ENCODE peak calls at places on chromosome 18, in ten cellular contexts. R is HepG2; L is CD8-positive, alpha-beta T cell; D is NT2/D1; Z is GM23338; N is HCT116; I is cardiac fibroblast; T is heart right ventricle; X is AG09309; J is fibroblast of mammary gland. H is an unnamed sample.

GRCh38 chr18:48819781-48820482 is 130.8 kb downstream of the SMAD7 start:
- DNase-seq in R (no peak), L (no peak), D (no peak), Z (no peak), N (no peak), I (no peak), T (no peak), X (no peak), J (no peak), H (no peak)

GRCh38 chr18:7579176-7579922 is 12.2 kb downstream of the PTPRM start:
- DNase-seq in R (no peak), L (no peak), D (no peak), Z (no peak), N (no peak), I (no peak), T (no peak), X (no peak), J (peak; percentile 55), H (no peak)

GRCh38 chr18:44870631-44871502 is 190.2 kb downstream of the SETBP1 start:
- DNase-seq in R (no peak), L (no peak), D (no peak), Z (no peak), N (no peak), I (no peak), T (no peak), X (no peak), J (no peak), H (no peak)

GRCh38 chr18:34738173-34738894 is 28.2 kb downstream of the DTNA start:
- DNase-seq in R (peak; percentile 39), L (no peak), D (no peak), Z (no peak), N (no peak), I (peak; percentile 11), T (no peak), X (no peak), J (no peak), H (peak; percentile 14)

GRCh38 chr18:42536442-42536841 is 579.0 kb downstream of the RIT2 start:
- DNase-seq in R (no peak), L (no peak), D (no peak), Z (no peak), N (no peak), I (no peak), T (no peak), X (no peak), J (no peak), H (no peak)

GRCh38 chr18:45083456-45083855 is 402.8 kb downstream of the SETBP1 start:
- DNase-seq in R (no peak), L (no peak), D (no peak), Z (no peak), N (no peak), I (no peak), T (no peak), X (no peak), J (no peak), H (no peak)

GRCh38 chr18:23703057-23703986 is 14.1 kb downstream of the LAMA3 start:
- DNase-seq in R (peak; percentile 50), L (no peak), D (no peak), Z (peak; percentile 63), N (peak; percentile 71), I (peak; percentile 78), T (no peak), X (no peak), J (peak; percentile 82), H (peak; percentile 81)

GRCh38 chr18:62690416-62690815 is 24.9 kb upstream of the PHLPP1 start:
- DNase-seq in R (peak; percentile 15), L (no peak), D (no peak), Z (no peak), N (no peak), I (no peak), T (no peak), X (no peak), J (no peak), H (no peak)

GRCh38 chr18:10465157-10465990 is 10.9 kb downstream of the APCDD1 start:
- DNase-seq in R (no peak), L (no peak), D (no peak), Z (no peak), N (no peak), I (no peak), T (no peak), X (no peak), J (no peak), H (no peak)

GRCh38 chr18:56662902-56663301 is 11.7 kb downstream of the WDR7 start:
- DNase-seq in R (no peak), L (no peak), D (no peak), Z (no peak), N (no peak), I (no peak), T (no peak), X (no peak), J (no peak), H (no peak)

DNA sequence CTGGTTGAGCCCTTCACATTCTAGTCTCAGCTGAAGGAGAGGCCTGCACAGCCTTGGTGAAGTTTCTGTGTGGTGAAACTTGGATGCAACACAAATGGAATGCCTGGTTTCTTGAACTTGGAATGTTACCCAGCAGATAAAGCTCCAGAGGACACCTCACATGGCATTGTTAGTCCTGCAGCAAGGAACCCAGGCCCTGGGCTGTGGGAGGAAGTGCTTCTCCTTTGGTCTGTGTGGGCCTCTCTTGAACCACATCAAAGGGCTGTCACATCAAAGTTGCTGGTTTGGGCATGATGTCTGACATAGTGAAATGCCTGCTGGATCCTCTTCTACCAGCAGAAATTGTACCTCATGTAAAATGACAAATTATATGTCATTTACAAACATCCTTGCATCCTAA is 198.5 kb downstream of the FHOD3 start:
- DNase-seq in R (no peak), L (no peak), D (no peak), Z (no peak), N (no peak), I (peak; percentile 19), T (no peak), X (no peak), J (no peak), H (no peak)
- H3K4me3 ChIP-seq in R (no peak overlapping the region), L (no peak overlapping the region), D (no peak overlapping the region), Z (no peak overlapping the region), N (no peak overlapping the region), I (no peak overlapping the region), T (no peak overlapping the region), X (no peak overlapping the region), J (no peak overlapping the region), H (no peak overlapping the region)

GRCh38 chr18:26286008-26286407 is 59.8 kb downstream of the TAF4B start:
- DNase-seq in R (no peak), L (no peak), D (no peak), Z (no peak), N (no peak), I (no peak), T (no peak), X (no peak), J (no peak), H (no peak)
- H3K4me3 ChIP-seq in R (no peak overlapping the region), L (no peak overlapping the region), D (no peak overlapping the region), Z (no peak overlapping the region), N (no peak overlapping the region), I (no peak overlapping the region), T (no peak overlapping the region), X (no peak overlapping the region), J (no peak overlapping the region), H (no peak overlapping the region)

DNA sequence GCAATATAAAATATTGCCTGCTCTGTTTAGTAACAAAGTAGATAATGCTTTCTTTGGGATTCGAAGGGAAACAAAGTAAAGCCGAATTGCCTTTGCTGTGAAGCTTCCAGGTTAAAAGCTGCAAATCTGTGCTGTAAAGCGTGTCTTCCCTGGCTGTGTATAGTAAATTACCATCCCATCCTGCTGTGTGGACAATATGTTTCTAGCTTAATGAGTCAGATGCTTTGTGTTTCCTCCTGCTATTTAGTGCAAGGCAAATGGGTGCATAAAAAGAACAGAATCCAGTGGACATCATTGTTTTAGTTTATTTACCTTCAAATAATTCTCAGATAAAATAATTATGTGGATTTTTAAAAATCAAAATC is 265.1 kb downstream of the SOCS6 start:
- DNase-seq in R (no peak), L (no peak), D (no peak), Z (no peak), N (no peak), I (no peak), T (no peak), X (no peak), J (no peak), H (no peak)
- H3K4me3 ChIP-seq in R (no peak overlapping the region), L (no peak overlapping the region), D (no peak overlapping the region), Z (no peak overlapping the region), N (no peak overlapping the region), I (no peak overlapping the region), T (no peak overlapping the region), X (no peak overlapping the region), J (no peak overlapping the region), H (no peak overlapping the region)

GRCh38 chr18:67301592-67301991 is 214.9 kb downstream of the DSEL start:
- DNase-seq in R (no peak), L (no peak), D (no peak), Z (no peak), N (no peak), I (peak; percentile 11), T (no peak), X (no peak), J (peak; percentile 36), H (no peak)
- H3K4me3 ChIP-seq in R (no peak overlapping the region), L (peak overlapping the region; percentile 25), D (no peak overlapping the region), Z (no peak overlapping the region), N (no peak overlapping the region), I (no peak overlapping the region), T (no peak overlapping the region), X (no peak overlapping the region), J (no peak overlapping the region), H (no peak overlapping the region)

GRCh38 chr18:70452501-70452900 is 163.7 kb downstream of the SOCS6 start:
- DNase-seq in R (no peak), L (no peak), D (no peak), Z (peak; percentile 24), N (no peak), I (no peak), T (no peak), X (no peak), J (no peak), H (no peak)

GRCh38 chr18:70457223-70457622 is 168.4 kb downstream of the SOCS6 start:
- DNase-seq in R (no peak), L (no peak), D (no peak), Z (no peak), N (no peak), I (no peak), T (no peak), X (no peak), J (no peak), H (no peak)

GRCh38 chr18:70456376-70456775 is 167.5 kb downstream of the SOCS6 start:
- DNase-seq in R (no peak), L (no peak), D (no peak), Z (no peak), N (no peak), I (no peak), T (no peak), X (no peak), J (no peak), H (no peak)

GRCh38 chr18:70453058-70453775 is 164.4 kb downstream of the SOCS6 start:
- DNase-seq in R (no peak), L (no peak), D (no peak), Z (no peak), N (no peak), I (peak; percentile 68), T (no peak), X (no peak), J (no peak), H (no peak)

GRCh38 chr18:70454705-70455322 is 166.0 kb downstream of the SOCS6 start:
- DNase-seq in R (peak; percentile 60), L (no peak), D (peak; percentile 20), Z (peak; percentile 81), N (peak; percentile 67), I (peak; percentile 79), T (no peak), X (no peak), J (peak; percentile 78), H (peak; percentile 74)
- H3K4me3 ChIP-seq in R (no peak overlapping the region), L (no peak overlapping the region), D (no peak overlapping the region), Z (no peak overlapping the region), N (no peak overlapping the region), I (no peak overlapping the region), T (no peak overlapping the region), X (no peak overlapping the region), J (no peak overlapping the region), H (no peak overlapping the region)

GRCh38 chr18:24918257-24918656 is 433.7 kb downstream of the ZNF521 start:
- DNase-seq in R (no peak), L (no peak), D (no peak), Z (no peak), N (no peak), I (no peak), T (no peak), X (no peak), J (no peak), H (no peak)
- H3K4me3 ChIP-seq in R (no peak overlapping the region), L (no peak overlapping the region), D (no peak overlapping the region), Z (no peak overlapping the region), N (no peak overlapping the region), I (no peak overlapping the region), T (no peak overlapping the region), X (no peak overlapping the region), J (no peak overlapping the region), H (no peak overlapping the region)

H was measured in brain microvascular endothelial cell.